ENCODE peak calls at places on chromosomes 16 and 17, in eight cellular contexts. Q is stimulated activated CD8-positive, alpha-beta memory T cell treated with anti-CD3 and anti-CD28 coated beads, Interleukin-15, amount 100 ng/mL, for 1 hour; M is HFFc6; T is activated CD8-positive, alpha-beta memory T cell treated with anti-CD3 and anti-CD28 coated beads for 4 hours; K is naive B cell; P is GM04503; A is cardiac fibroblast; G is activated naive CD4-positive, alpha-beta T cell. O is an unnamed sample.

GRCh38 chr17:81349397-81350319 is 45.6 kb upstream of the BAHCC1 start:
- DNase-seq in Q (no peak), M (no peak), T (no peak), K (no peak), P (no peak), A (peak), G (no peak), O (peak)

GRCh38 chr17:58447039-58447975 is 30.0 kb upstream of the RNF43 start:
- DNase-seq in Q (peak), M (peak), T (peak), K (peak), P (peak), A (peak), G (peak), O (peak)

GRCh38 chr16:50539822-50540710 is 8.1 kb upstream of the NKD1 start:
- DNase-seq in Q (no peak), M (no peak), T (no peak), K (no peak), P (no peak), A (no peak), G (no peak), O (peak)

GRCh38 chr16:57185446-57185944 is 344 bp downstream of the PSME3IP1 start:
- DNase-seq in Q (peak), M (peak), T (no peak), K (no peak), P (no peak), A (peak), G (no peak), O (no peak)

GRCh38 chr16:75148311-75149195 is at the start of gene ZFP1:
- DNase-seq in Q (peak), M (peak), T (peak), K (peak), P (peak), A (peak), G (peak), O (peak)

GRCh38 chr17:74968361-74968780 is 4.2 kb downstream of the HID1 start:
- DNase-seq in Q (no peak), M (no peak), T (no peak), K (no peak), P (no peak), A (no peak), G (no peak), O (peak)

GRCh38 chr17:6290488-6291196 is 144.3 kb downstream of the AIPL1 start:
- DNase-seq in Q (no peak), M (no peak), T (no peak), K (no peak), P (no peak), A (no peak), G (no peak), O (no peak)

GRCh38 chr17:17402558-17402957 is 74.2 kb upstream of the MED9 start:
- DNase-seq in Q (no peak), M (no peak), T (no peak), K (no peak), P (no peak), A (no peak), G (no peak), O (no peak)

GRCh38 chr16:11689031-11689840 is 21.0 kb downstream of the SNN start:
- DNase-seq in Q (no peak), M (no peak), T (no peak), K (peak), P (no peak), A (no peak), G (no peak), O (no peak)

GRCh38 chr17:726331-726919 is 6.0 kb upstream of the TLCD3A start:
- DNase-seq in Q (no peak), M (no peak), T (no peak), K (no peak), P (no peak), A (no peak), G (no peak), O (peak)

GRCh38 chr16:48212033-48212432 is 32.1 kb upstream of the LONP2 start:
- DNase-seq in Q (no peak), M (no peak), T (no peak), K (no peak), P (no peak), A (no peak), G (no peak), O (no peak)

GRCh38 chr17:57032343-57032742 is 52.7 kb upstream of the AKAP1 start:
- DNase-seq in Q (no peak), M (no peak), T (no peak), K (no peak), P (no peak), A (no peak), G (no peak), O (no peak)

GRCh38 chr17:81991684-81992513 is 14.5 kb downstream of the ASPSCR1 start:
- DNase-seq in Q (no peak), M (peak), T (no peak), K (no peak), P (peak), A (peak), G (no peak), O (peak)

GRCh38 chr16:54362801-54363200 is 76.2 kb upstream of the IRX3 start:
- DNase-seq in Q (no peak), M (no peak), T (no peak), K (no peak), P (no peak), A (no peak), G (no peak), O (no peak)

GRCh38 chr17:50477976-50478375 is 684 bp upstream of the RSAD1 start:
- DNase-seq in Q (no peak), M (no peak), T (no peak), K (no peak), P (no peak), A (no peak), G (no peak), O (no peak)

GRCh38 chr16:67727521-67728485 is 8.7 kb upstream of the GFOD2 start:
- DNase-seq in Q (no peak), M (no peak), T (no peak), K (no peak), P (no peak), A (no peak), G (no peak), O (no peak)